ENCODE peak calls at places on chromosomes 5 and 9, in ten cellular contexts. J, X, V, U, C, G, O, T, R and Q are unnamed samples.

GRCh38 chr5:41707853-41708603 is 162.2 kb downstream of the OXCT1 start:
- DNase-seq in J (no peak), X (no peak), V (no peak), U (no peak), C (peak), G (no peak), O (no peak), T (peak), R (peak), Q (no peak)

GRCh38 chr9:121359358-121360294 is 10.4 kb downstream of the STOM start:
- DNase-seq in J (no peak), X (no peak), V (no peak), U (no peak), C (peak), G (no peak), O (no peak), T (no peak), R (peak), Q (no peak)

GRCh38 chr9:126160854-126161329 is 165.7 kb upstream of the MVB12B start:
- DNase-seq in J (no peak), X (no peak), V (no peak), U (no peak), C (no peak), G (no peak), O (no peak), T (no peak), R (no peak), Q (no peak)

GRCh38 chr9:135410831-135411473 is 68.6 kb upstream of the PPP1R26 start:
- DNase-seq in J (no peak), X (no peak), V (no peak), U (no peak), C (no peak), G (no peak), O (no peak), T (no peak), R (no peak), Q (no peak)

GRCh38 chr9:125929846-125930245 is 182.7 kb downstream of the PBX3 start:
- DNase-seq in J (no peak), X (no peak), V (no peak), U (no peak), C (no peak), G (no peak), O (no peak), T (no peak), R (peak), Q (no peak)

GRCh38 chr9:124011460-124012301 is at the start of gene LHX2:
- DNase-seq in J (peak), X (peak), V (peak), U (no peak), C (peak), G (peak), O (no peak), T (peak), R (peak), Q (peak)

GRCh38 chr5:116575635-116576042 is 1.0 kb upstream of the SEMA6A start:
- DNase-seq in J (no peak), X (no peak), V (peak), U (no peak), C (peak), G (no peak), O (no peak), T (no peak), R (no peak), Q (no peak)

GRCh38 chr9:101999441-101999840 is 261.0 kb upstream of the GRIN3A start:
- DNase-seq in J (peak), X (no peak), V (no peak), U (no peak), C (no peak), G (no peak), O (no peak), T (peak), R (peak), Q (no peak)

GRCh38 chr9:110714314-110714713 is 45.7 kb downstream of the MUSK start:
- DNase-seq in J (peak), X (no peak), V (no peak), U (no peak), C (peak), G (no peak), O (no peak), T (no peak), R (no peak), Q (no peak)

GRCh38 chr5:54764691-54765090 is 220.7 kb downstream of the ESM1 start:
- DNase-seq in J (no peak), X (no peak), V (no peak), U (no peak), C (no peak), G (no peak), O (no peak), T (peak), R (no peak), Q (no peak)

GRCh38 chr9:114664181-114664580 is 6.6 kb upstream of the TEX53 start:
- DNase-seq in J (no peak), X (no peak), V (no peak), U (no peak), C (no peak), G (no peak), O (no peak), T (no peak), R (no peak), Q (no peak)

GRCh38 chr9:133509179-133510083 is 15.3 kb downstream of the MYMK start:
- DNase-seq in J (peak), X (no peak), V (no peak), U (peak), C (peak), G (no peak), O (no peak), T (no peak), R (no peak), Q (no peak)

GRCh38 chr5:126531543-126532120 is 63.4 kb downstream of the ALDH7A1 start:
- DNase-seq in J (no peak), X (no peak), V (no peak), U (no peak), C (peak), G (no peak), O (no peak), T (no peak), R (no peak), Q (no peak)

GRCh38 chr9:131525643-131526565 is 5.2 kb downstream of the UCK1 start:
- DNase-seq in J (no peak), X (no peak), V (no peak), U (no peak), C (no peak), G (no peak), O (no peak), T (no peak), R (no peak), Q (no peak)

GRCh38 chr5:176650354-176650884 is 3.1 kb downstream of the TSPAN17 start:
- DNase-seq in J (no peak), X (no peak), V (no peak), U (no peak), C (no peak), G (no peak), O (no peak), T (peak), R (no peak), Q (no peak)

GRCh38 chr9:97904725-97905124 is 17.6 kb downstream of the TRMO start:
- DNase-seq in J (no peak), X (peak), V (no peak), U (peak), C (no peak), G (no peak), O (no peak), T (no peak), R (no peak), Q (no peak)

GRCh38 chr5:14742427-14743010 is 78.0 kb downstream of the OTULIN start:
- DNase-seq in J (no peak), X (no peak), V (no peak), U (no peak), C (no peak), G (no peak), O (no peak), T (no peak), R (no peak), Q (no peak)

GRCh38 chr5:39214912-39215709 is 4.3 kb downstream of the FYB1 start:
- DNase-seq in J (no peak), X (no peak), V (no peak), U (no peak), C (no peak), G (no peak), O (no peak), T (no peak), R (no peak), Q (no peak)

GRCh38 chr9:112887377-112887776 is 3.3 kb downstream of the SLC46A2 start:
- DNase-seq in J (no peak), X (no peak), V (peak), U (no peak), C (no peak), G (no peak), O (no peak), T (no peak), R (no peak), Q (no peak)

GRCh38 chr9:131001990-131002389 is 7.0 kb upstream of the LAMC3 start:
- DNase-seq in J (no peak), X (no peak), V (no peak), U (no peak), C (no peak), G (no peak), O (no peak), T (no peak), R (no peak), Q (no peak)

GRCh38 chr9:32350682-32351081 is 33.8 kb upstream of the ACO1 start:
- DNase-seq in J (peak), X (no peak), V (no peak), U (peak), C (peak), G (no peak), O (no peak), T (peak), R (peak), Q (no peak)

GRCh38 chr5:51378778-51379652 is 4.2 kb upstream of the ISL1 start:
- DNase-seq in J (no peak), X (no peak), V (peak), U (no peak), C (no peak), G (no peak), O (no peak), T (no peak), R (peak), Q (no peak)

GRCh38 chr9:89021154-89021803 is 30.0 kb downstream of the S1PR3 start:
- DNase-seq in J (no peak), X (no peak), V (no peak), U (no peak), C (peak), G (peak), O (no peak), T (no peak), R (peak), Q (no peak)

GRCh38 chr5:27706832-27707231 is 668.4 kb upstream of the CDH9 start:
- DNase-seq in J (no peak), X (no peak), V (no peak), U (no peak), C (no peak), G (no peak), O (no peak), T (no peak), R (peak), Q (no peak)

GRCh38 chr5:181204561-181205401 is at the start of gene TRIM7:
- DNase-seq in J (no peak), X (no peak), V (peak), U (no peak), C (peak), G (no peak), O (no peak), T (no peak), R (peak), Q (peak)

GRCh38 chr9:37192803-37193202 is 72.4 kb downstream of the ZCCHC7 start:
- DNase-seq in J (no peak), X (no peak), V (no peak), U (no peak), C (no peak), G (no peak), O (no peak), T (no peak), R (no peak), Q (no peak)

GRCh38 chr9:113602126-113603119 is 138.9 kb downstream of the RGS3 start:
- DNase-seq in J (peak), X (peak), V (peak), U (no peak), C (peak), G (peak), O (peak), T (peak), R (peak), Q (peak)

GRCh38 chr5:104096451-104096850 is 533.9 kb upstream of the NUDT12 start:
- DNase-seq in J (no peak), X (no peak), V (no peak), U (no peak), C (no peak), G (no peak), O (no peak), T (no peak), R (no peak), Q (no peak)

GRCh38 chr5:81095835-81096234 is 135.7 kb downstream of the RASGRF2 start:
- DNase-seq in J (no peak), X (no peak), V (no peak), U (no peak), C (no peak), G (no peak), O (no peak), T (no peak), R (no peak), Q (no peak)

GRCh38 chr5:137594717-137595116 is 95.6 kb upstream of the SPOCK1 start:
- DNase-seq in J (no peak), X (no peak), V (no peak), U (no peak), C (peak), G (no peak), O (no peak), T (no peak), R (no peak), Q (no peak)

GRCh38 chr9:137581361-137582285 is 2.9 kb upstream of the DPH7 start:
- DNase-seq in J (no peak), X (no peak), V (no peak), U (no peak), C (no peak), G (no peak), O (no peak), T (no peak), R (no peak), Q (no peak)

GRCh38 chr9:136567651-136568287 is 21.9 kb upstream of the NOTCH1 start:
- DNase-seq in J (no peak), X (no peak), V (no peak), U (no peak), C (peak), G (peak), O (no peak), T (no peak), R (peak), Q (no peak)

GRCh38 chr9:126376311-126376902 is 49.8 kb downstream of the MVB12B start:
- DNase-seq in J (no peak), X (no peak), V (no peak), U (no peak), C (no peak), G (no peak), O (no peak), T (no peak), R (no peak), Q (no peak)